ENCODE peak calls at places on chromosome 21, in seven cellular contexts. I is fibroblast of mammary gland, W is testis, O is cardiac muscle cell, L is BJ, D is AG04450, P is IMR-90. Q is an unnamed sample.

GRCh38 chr21:39040494-39041110 is 142.6 kb downstream of the PSMG1 start:
- DNase-seq in W (no peak), I (no peak), L (no peak), O (no peak), D (no peak), P (no peak), Q (no peak)

GRCh38 chr21:46111193-46111571 is 13.3 kb downstream of the COL6A2 start:
- DNase-seq in W (no peak), D (no peak), L (no peak), P (no peak), O (no peak), I (no peak), Q (no peak)

GRCh38 chr21:46109251-46110221 is 11.6 kb downstream of the COL6A2 start:
- DNase-seq in W (no peak), D (no peak), L (no peak), P (no peak), I (peak), O (no peak), Q (no peak)

GRCh38 chr21:21232320-21232719 is 234.1 kb downstream of the NCAM2 start:
- DNase-seq in L (peak), P (peak), D (peak), O (peak), I (peak), W (peak), Q (peak)

GRCh38 chr21:41095983-41096382 is 72.0 kb upstream of the BACE2 start:
- DNase-seq in D (no peak), L (no peak), I (no peak), O (no peak), P (no peak), W (no peak), Q (no peak)

GRCh38 chr21:46161800-46162592 is 6.6 kb upstream of the FTCD start:
- DNase-seq in W (peak), D (no peak), L (no peak), I (no peak), O (no peak), P (no peak), Q (no peak)

GRCh38 chr21:40577285-40578043 is 269.5 kb downstream of the DSCAM start:
- DNase-seq in W (no peak), O (no peak), I (no peak), P (no peak), D (no peak), L (no peak), Q (no peak)

GRCh38 chr21:45596704-45597318 is 46.7 kb upstream of the PCBP3 start:
- DNase-seq in O (peak), W (peak), P (peak), L (no peak), I (peak), D (no peak), Q (no peak)

GRCh38 chr21:42524341-42525227 is 10.9 kb downstream of the SLC37A1 start:
- DNase-seq in D (no peak), O (peak), P (peak), W (peak), I (peak), L (peak), Q (no peak)

GRCh38 chr21:38798081-38798480 is 7.6 kb upstream of the ETS2 start:
- DNase-seq in I (no peak), L (no peak), P (no peak), W (no peak), O (no peak), D (no peak), Q (no peak)

GRCh38 chr21:41411449-41412089 is 14.5 kb upstream of the MX1 start:
- DNase-seq in W (peak), I (peak), L (no peak), O (no peak), P (no peak), D (no peak), Q (no peak)

GRCh38 chr21:20404915-20405314 is 593.3 kb upstream of the NCAM2 start:
- DNase-seq in O (peak), D (no peak), I (no peak), L (no peak), P (no peak), W (no peak), Q (no peak)

GRCh38 chr21:26125433-26126167 is 45.0 kb downstream of the APP start:
- DNase-seq in P (peak), W (no peak), I (no peak), L (no peak), O (no peak), D (no peak), Q (no peak)

DNA sequence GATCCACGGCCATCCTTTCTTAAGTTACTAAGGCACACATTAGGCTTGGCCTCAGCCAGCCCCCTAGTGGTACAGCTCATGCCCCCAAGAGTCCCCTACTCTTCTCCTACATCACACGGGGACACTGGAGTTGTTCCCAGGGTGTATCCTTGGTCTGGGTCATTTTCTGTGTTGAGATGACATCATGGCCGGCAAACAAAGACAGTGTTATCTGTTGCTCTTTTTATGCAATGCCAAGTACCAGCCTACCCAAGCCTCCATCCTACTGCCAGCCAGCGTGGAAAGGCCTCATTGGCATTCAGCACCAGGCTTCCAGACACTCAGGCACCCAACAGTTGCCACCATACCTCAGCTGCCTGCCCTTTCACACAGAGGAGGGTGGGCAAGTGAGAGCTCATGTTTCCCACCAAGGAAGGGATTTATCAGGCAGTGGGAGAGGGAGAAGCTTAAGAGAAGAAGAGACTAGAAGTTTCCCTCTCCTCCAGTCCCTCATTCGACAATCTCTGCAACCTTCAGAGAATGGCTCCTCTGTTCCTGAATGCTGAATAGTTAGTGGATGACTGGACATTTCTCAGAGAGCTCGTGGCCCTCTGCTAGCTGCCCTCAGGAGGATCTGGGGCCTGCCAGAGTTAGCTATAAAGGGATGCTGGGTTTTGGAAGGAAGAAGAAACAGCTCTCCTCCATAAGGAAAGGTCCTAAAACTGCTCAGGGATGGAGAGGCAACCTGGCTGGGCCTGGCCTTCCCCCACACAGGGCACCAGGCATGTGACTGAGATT is 17.7 kb downstream of the CBR1 start:
- DNase-seq in D (no peak), L (no peak), P (peak), W (no peak), I (no peak), O (no peak), Q (peak)
- TF ChIP-seq CTCF in D (peak), L (peak), P (no peak), W (no peak), I (no peak), O (peak), Q (peak)

GRCh38 chr21:34306246-34306645 is 57.6 kb upstream of the KCNE2 start:
- DNase-seq in P (no peak), W (no peak), L (no peak), D (no peak), I (no peak), O (no peak), Q (no peak)
- TF ChIP-seq CTCF in P (no peak), W (no peak), L (no peak), D (no peak), I (no peak), O (no peak), Q (no peak)

GRCh38 chr21:37712204-37712934 is 203.9 kb downstream of the KCNJ6 start:
- DNase-seq in D (peak), P (peak), L (no peak), W (peak), I (peak), O (peak), Q (peak)

DNA sequence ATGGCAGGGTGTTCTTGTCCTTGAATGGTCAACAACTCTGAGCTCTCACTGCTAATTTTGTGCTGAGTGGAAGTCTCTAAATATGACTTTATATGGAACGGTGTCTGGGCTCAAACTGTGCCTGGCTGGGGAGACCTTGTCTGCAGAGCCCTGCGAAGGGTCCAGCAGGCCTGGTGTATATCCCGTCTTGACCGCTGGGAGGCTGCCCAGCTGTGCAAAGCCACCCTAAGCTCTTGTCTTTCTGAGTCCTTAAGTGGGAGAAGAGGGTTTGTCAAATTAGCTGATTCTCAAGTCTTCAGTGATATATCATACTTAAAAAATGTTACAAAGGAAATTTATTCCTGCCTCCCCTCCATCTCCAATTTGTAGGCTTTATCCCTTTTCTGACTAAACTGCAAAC is 198.7 kb downstream of the KCNJ6 start:
- DNase-seq in I (no peak), L (no peak), P (no peak), D (no peak), O (no peak), W (no peak), Q (no peak)
- TF ChIP-seq CTCF in I (no peak), L (no peak), P (no peak), D (no peak), O (no peak), W (no peak), Q (peak)

GRCh38 chr21:16460936-16461335 is 731.2 kb downstream of the USP25 start:
- DNase-seq in W (no peak), P (no peak), O (no peak), D (no peak), L (no peak), I (no peak), Q (no peak)
- TF ChIP-seq CTCF in W (no peak), P (no peak), O (no peak), D (no peak), L (no peak), I (no peak), Q (peak)

GRCh38 chr21:43726686-43727570 is 8.0 kb downstream of the PDXK start:
- DNase-seq in P (no peak), W (peak), L (no peak), I (no peak), O (no peak), D (no peak), Q (no peak)

GRCh38 chr21:43731476-43731875 is 12.5 kb downstream of the PDXK start:
- DNase-seq in W (no peak), L (no peak), D (no peak), I (no peak), O (no peak), P (no peak), Q (no peak)

GRCh38 chr21:43727571-43728466 is 8.9 kb downstream of the PDXK start:
- DNase-seq in D (no peak), L (no peak), W (peak), O (no peak), I (no peak), P (peak), Q (no peak)

GRCh38 chr21:43731891-43732711 is 13.2 kb downstream of the PDXK start:
- DNase-seq in O (no peak), I (peak), L (no peak), P (no peak), D (no peak), W (no peak), Q (no peak)

DNA sequence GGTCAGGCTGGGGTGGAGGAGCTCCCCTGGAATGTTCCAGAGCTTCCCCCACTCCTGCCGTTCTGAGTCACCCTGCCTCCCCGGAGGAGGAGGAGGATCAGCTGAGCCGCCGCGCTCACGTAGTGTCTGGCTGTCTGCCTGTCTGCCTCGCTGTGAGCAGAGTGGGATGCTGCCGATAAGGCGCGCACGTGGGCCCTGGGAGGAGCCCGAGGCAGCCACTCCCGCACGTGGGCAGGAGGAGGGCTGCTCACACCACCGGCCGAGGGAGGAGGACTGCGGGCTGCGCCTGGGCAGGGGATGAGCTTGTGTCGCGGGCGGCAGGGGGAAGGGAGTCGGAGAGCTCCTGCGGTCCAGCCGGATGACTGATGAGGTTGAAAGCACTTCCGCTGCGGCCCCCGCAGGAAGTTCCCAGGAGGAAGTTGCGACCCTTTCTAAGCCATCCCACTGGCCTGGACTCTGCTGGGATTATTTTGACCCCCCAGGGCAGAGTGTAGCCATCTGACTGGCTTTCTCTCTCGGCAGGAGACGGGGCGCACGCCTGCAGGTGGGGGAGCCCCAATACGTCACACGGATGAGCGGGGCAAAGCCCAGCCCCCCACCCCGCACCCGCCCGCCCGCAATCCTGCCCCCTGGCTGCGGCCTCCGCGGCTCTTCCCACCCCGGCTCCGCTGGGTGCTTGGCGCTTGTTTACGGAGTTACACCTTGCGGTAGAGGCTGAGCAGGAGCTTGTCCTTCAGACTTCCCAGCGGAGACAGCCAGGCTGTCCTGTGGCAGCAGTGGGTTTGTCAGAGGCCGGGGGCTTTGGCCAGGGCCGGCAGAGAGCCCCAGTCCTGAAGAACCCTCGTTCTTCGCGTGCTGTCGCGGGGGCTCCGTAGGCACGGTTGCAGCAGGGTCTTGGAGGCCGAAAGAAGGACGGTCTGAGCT is 9.8 kb downstream of the PDXK start:
- DNase-seq in P (peak), L (peak), I (peak), O (peak), W (peak), D (peak), Q (peak)
- TF ChIP-seq CTCF in P (peak), L (peak), I (no peak), O (peak), W (no peak), D (no peak), Q (peak)

DNA sequence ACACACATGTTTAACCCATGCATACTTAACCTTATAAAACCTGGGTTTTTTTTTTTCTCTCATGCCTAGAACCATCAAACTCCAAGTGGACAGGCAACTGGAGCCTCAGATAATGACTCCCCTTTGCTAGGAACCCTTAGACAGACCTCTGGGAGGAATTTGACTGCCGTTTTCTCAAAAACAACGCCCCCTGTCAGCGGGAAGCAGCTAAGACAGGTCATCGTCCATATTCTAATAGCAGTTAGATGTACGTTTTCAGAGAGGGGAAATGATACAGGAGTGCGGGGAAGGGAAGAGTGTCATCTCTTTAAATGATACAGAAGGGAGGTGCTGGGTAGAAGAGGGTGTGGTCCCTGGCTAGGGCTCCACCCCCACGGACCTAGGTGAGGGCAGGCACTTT is 34.7 kb downstream of the LRRC3 start:
- DNase-seq in L (no peak), D (no peak), I (no peak), W (no peak), P (no peak), O (no peak), Q (no peak)
- TF ChIP-seq CTCF in L (no peak), D (no peak), I (peak), W (no peak), P (no peak), O (peak), Q (peak)

GRCh38 chr21:15255359-15256157 is 190.8 kb upstream of the NRIP1 start:
- DNase-seq in I (peak), D (no peak), P (no peak), O (no peak), L (no peak), W (peak), Q (no peak)
- TF ChIP-seq CTCF in I (no peak), D (no peak), P (no peak), O (no peak), L (no peak), W (no peak), Q (no peak)

DNA sequence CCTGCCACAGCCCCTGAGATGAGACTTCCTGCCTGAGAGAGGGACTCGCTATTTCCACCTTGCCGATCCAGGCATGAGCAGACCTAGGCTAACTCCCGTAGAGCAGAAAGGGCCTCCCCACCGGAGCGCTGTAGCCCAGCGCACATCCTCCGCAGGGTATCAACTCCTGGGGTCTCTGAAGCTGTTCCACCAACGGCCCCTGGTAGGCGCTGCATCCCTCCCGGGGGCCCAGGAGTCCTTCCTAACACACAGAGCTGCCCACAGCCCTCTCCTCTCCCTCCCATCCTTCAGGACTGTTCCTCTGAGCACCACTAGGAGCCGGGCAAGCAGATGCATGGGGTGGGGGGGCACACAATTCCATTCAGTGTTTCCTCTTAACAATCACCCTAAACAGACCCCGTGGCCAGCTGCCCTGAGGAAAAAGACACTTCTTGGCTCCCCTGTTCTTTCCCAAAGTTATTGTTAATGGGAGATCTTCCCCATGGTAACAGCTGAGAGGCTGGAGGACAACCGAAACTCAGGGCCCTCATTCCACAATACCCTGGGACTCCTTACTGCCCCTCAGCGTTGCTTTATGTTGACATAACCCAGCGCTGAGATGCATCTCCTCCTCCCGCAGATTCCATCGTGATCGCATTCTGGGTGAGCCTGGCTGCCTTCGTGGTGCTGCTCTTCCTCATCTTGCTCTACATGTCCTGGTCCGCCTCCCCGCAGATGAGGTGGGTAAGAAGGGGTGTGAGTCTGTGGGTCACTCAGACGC is 7.5 kb downstream of the MRAP start:
- DNase-seq in I (no peak), D (no peak), L (no peak), O (peak), P (no peak), W (no peak), Q (no peak)
- TF ChIP-seq CTCF in I (peak), D (peak), L (no peak), O (peak), P (peak), W (no peak), Q (peak)

Q was measured in HFFc6.